ENCODE peak calls at places on chromosomes 13 and 19, in nine cellular contexts. A is prostate gland, Z is HL-60, W is HCT116, X is vagina, V is transverse colon, L is suprapubic skin, J is esophagus muscularis mucosa, N is stomach. B is an unnamed sample.
A peak's percentile ranks its signal among the peaks of the same experiment; 100 is the strongest.

GRCh38 chr13:49435992-49436391 is 7.9 kb downstream of the CAB39L start:
- DNase-seq in N (no peak), V (no peak), J (no peak), L (no peak), W (no peak), Z (no peak), X (no peak), A (no peak), B (no peak)

GRCh38 chr13:73212482-73212881 is 153.7 kb downstream of the KLF5 start:
- DNase-seq in A (no peak), Z (no peak), J (no peak), W (no peak), X (no peak), L (no peak), V (no peak), N (no peak), B (no peak)

GRCh38 chr13:30108913-30109237 is 198.5 kb downstream of the KATNAL1 start:
- DNase-seq in X (no peak), V (peak; percentile 93), A (peak; percentile 87), N (peak; percentile 92), J (no peak), L (peak; percentile 77), W (no peak), Z (no peak), B (no peak)

GRCh38 chr13:37944476-37945442 is 75.2 kb upstream of the TRPC4 start:
- DNase-seq in V (no peak), X (no peak), W (no peak), L (no peak), J (no peak), N (no peak), Z (no peak), A (no peak), B (no peak)

GRCh38 chr13:73341748-73342147 is 282.9 kb downstream of the KLF5 start:
- DNase-seq in A (no peak), X (no peak), Z (no peak), J (no peak), N (no peak), V (no peak), W (no peak), L (no peak), B (no peak)

GRCh38 chr19:4794971-4795370 is 3.4 kb downstream of the FEM1A start:
- DNase-seq in V (no peak), A (peak; percentile 78), X (no peak), W (no peak), Z (no peak), N (no peak), J (no peak), L (no peak), B (no peak)

GRCh38 chr19:40444181-40445005 is at the start of gene SERTAD3:
- DNase-seq in W (peak; percentile 85), V (peak; percentile 99), X (no peak), Z (peak; percentile 86), N (peak; percentile 98), J (peak; percentile 99), A (peak; percentile 97), L (peak; percentile 99), B (peak; percentile 99)

GRCh38 chr19:46967578-46968018 is 52.0 kb upstream of the NPAS1 start:
- DNase-seq in Z (no peak), X (no peak), N (peak; percentile 75), W (no peak), V (peak; percentile 74), J (no peak), L (peak; percentile 75), A (peak; percentile 75), B (no peak)

GRCh38 chr13:77429320-77430142 is 102.6 kb upstream of the MYCBP2 start:
- DNase-seq in X (no peak), W (no peak), L (no peak), N (no peak), A (peak; percentile 53), V (no peak), J (no peak), Z (no peak), B (no peak)

GRCh38 chr19:52638601-52639000 is 446 bp upstream of the ZNF83 start:
- DNase-seq in L (peak; percentile 62), N (no peak), X (no peak), A (no peak), J (no peak), Z (no peak), V (peak; percentile 16), W (no peak), B (peak; percentile 78)

GRCh38 chr19:38391911-38392464 is 3.5 kb downstream of the SPRED3 start:
- DNase-seq in X (no peak), L (no peak), Z (no peak), A (no peak), V (no peak), W (no peak), N (no peak), J (no peak), B (no peak)

DNA sequence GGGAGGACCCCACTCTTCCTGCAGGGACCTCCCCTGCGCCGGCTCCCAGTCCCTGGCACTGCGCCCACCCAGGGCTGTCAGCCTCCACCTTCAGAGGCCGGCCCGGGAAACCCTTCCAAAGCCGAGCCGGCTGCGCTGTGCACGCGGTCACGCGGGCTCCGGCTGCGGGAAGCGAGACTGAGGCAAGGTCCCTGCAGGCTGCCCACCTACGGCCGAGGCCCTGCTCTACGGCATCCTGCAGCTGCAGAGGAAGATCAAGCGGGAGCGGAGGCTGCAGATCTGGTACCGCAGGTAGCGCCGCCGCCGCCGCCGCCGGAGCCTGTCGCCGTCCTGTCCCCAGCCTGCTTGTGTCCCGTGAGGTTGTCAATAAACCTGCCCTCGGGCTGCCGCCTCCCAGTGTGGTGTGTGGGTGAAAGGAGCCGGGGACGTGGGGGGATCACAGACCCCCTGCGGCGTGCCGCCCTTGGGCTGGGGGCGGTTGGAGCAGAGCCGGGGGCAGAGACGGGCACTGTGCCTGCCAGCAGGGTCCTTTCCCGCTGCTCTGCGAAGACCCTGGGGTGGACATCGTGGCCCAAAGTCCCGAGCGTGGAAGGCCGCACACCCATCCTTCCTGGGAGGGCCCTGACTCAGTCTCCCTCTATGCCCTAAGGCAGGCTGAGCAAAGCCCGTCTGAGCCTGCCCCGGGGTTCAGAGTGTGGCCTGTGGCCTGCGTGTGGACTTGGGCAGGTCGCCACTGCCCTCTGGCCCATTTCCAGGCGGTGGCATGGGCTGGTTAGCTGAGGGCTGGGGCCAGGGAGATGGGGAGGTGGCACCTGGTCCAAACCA is 5.9 kb downstream of the GAMT start:
- DNase-seq in A (no peak), W (no peak), Z (no peak), N (peak; percentile 86), V (no peak), J (no peak), L (no peak), X (no peak), B (no peak)
- TF ChIP-seq POLR2AphosphoS5 in A (no peak), W (no peak), Z (no peak), N (no peak), V (no peak), J (no peak), L (no peak), X (no peak), B (peak; percentile 27)

GRCh38 chr19:51458899-51459592 is 792 bp upstream of the SIGLEC8 start:
- DNase-seq in J (no peak), W (no peak), X (no peak), A (no peak), N (peak; percentile 11), Z (no peak), V (no peak), L (no peak), B (peak; percentile 31)

GRCh38 chr19:51462276-51462675 is 4.0 kb upstream of the SIGLEC8 start:
- DNase-seq in X (no peak), A (no peak), Z (no peak), W (no peak), N (peak; percentile 16), J (no peak), L (no peak), V (no peak), B (peak; percentile 59)

GRCh38 chr19:51458051-51458645 is at the start of gene SIGLEC8:
- DNase-seq in X (no peak), N (peak; percentile 17), V (no peak), Z (no peak), A (no peak), L (no peak), W (no peak), J (no peak), B (peak; percentile 59)

GRCh38 chr19:51461723-51462161 is 3.5 kb upstream of the SIGLEC8 start:
- DNase-seq in V (peak; percentile 16), W (no peak), J (no peak), N (peak; percentile 24), A (no peak), X (no peak), L (no peak), Z (no peak), B (peak; percentile 79)

GRCh38 chr19:51460164-51460992 is 2.1 kb upstream of the SIGLEC8 start:
- DNase-seq in X (no peak), W (no peak), N (peak; percentile 20), V (no peak), Z (no peak), A (no peak), J (no peak), L (no peak), B (peak; percentile 61)
- H3K4me3 ChIP-seq in X (no peak overlapping the region), W (no peak overlapping the region), N (no peak overlapping the region), V (no peak overlapping the region), Z (no peak overlapping the region), A (no peak overlapping the region), J (no peak overlapping the region), L (no peak overlapping the region), B (no peak overlapping the region)

DNA sequence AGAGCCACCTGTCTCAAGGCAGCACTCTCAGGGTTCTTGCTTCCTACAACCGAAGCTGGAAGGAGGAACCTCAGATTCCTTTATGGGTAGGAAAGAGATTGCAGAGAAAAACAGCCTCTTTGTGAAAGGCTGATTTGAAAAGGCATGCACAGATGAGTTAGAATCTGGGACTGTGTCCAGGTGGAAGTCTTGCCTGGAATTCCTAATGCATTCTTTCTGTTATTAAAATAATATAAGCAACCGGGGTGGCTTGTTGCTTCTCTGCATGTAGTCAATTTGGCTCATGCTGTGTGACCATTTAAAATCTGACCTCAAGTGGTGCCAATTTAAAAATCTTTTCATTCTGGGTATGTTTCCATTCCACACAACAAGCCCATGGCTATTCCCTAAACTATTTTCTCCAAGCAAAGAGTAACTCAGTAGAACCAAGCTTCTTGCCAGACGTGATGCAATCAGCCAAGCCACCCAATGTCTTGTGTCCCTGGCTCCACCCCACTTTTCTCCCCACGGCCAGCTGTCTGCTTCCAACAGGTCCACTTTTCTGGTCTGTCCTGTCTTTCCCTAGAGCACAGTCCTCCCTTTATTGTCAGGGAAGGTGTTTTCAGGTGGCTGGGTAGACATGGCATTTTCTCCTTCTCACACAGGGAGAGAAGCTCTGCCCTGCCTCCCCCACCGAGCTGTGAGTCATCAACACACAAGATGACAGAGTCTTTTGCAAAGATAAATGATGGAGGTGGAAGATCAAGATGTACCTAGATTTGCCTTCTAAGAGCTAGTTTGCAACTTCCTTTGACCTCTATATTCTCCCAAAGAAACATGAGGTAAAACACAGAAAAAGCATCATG is 394.3 kb downstream of the FOXO1 start:
- DNase-seq in W (no peak), J (no peak), V (peak; percentile 38), A (peak; percentile 62), N (peak; percentile 49), Z (no peak), X (no peak), L (peak; percentile 87), B (no peak)
- TF ChIP-seq POLR2AphosphoS5 in W (no peak), J (peak; percentile 54), V (no peak), A (peak; percentile 38), N (peak; percentile 68), Z (no peak), X (peak; percentile 62), L (no peak), B (no peak)

DNA sequence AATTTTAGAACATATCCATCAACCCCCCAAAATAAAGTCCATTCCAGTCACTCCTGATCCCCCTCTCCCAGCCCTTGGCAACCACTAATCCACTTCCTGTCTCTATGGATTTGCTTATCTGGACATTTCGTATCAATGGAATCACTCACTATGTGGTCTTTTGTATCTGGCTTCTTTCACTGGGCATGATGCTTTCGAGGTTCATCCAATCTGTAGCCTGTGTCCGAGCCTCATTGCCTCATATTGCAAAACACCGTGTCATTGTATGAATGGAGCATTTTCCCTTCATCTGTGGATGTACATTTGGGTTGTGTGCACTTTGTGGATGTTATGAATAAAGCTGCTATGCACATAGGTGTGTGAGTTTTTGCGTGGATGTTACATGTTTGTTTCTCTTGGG is 1.4 kb upstream of the FZR1 start:
- DNase-seq in A (no peak), L (no peak), X (no peak), N (no peak), J (no peak), W (no peak), Z (no peak), V (no peak), B (no peak)
- H3K4me3 ChIP-seq in A (no peak overlapping the region), L (no peak overlapping the region), X (no peak overlapping the region), N (peak overlapping the region; percentile 98), J (no peak overlapping the region), W (peak overlapping the region; percentile 83), Z (no peak overlapping the region), V (no peak overlapping the region), B (no peak overlapping the region)

B was measured in spleen.